ENCODE peak calls at places on chromosome 14, in ten cellular contexts. One of them, this sample, is unnamed.

GRCh38 chr14:56490379-56490778 is 89.2 kb upstream of the TMEM260 start:
- DNase-seq in prostate gland: no peak
- DNase-seq in sigmoid colon: no peak
- DNase-seq in A549: peak; percentile 40
- DNase-seq in GM12892: no peak
- DNase-seq in transverse colon: no peak
- DNase-seq in HCT116: peak; percentile 35
- DNase-seq in IMR-90: peak; percentile 40
- DNase-seq in endothelial cell of umbilical vein: peak; percentile 44
- DNase-seq in breast epithelium: no peak
- DNase-seq in this sample: peak; percentile 62

GRCh38 chr14:67566908-67567307 is 33.2 kb downstream of the PIGH start:
- DNase-seq in endothelial cell of umbilical vein: no peak
- DNase-seq in sigmoid colon: peak; percentile 39
- DNase-seq in IMR-90: no peak
- DNase-seq in HCT116: no peak
- DNase-seq in GM12892: no peak
- DNase-seq in prostate gland: no peak
- DNase-seq in A549: no peak
- DNase-seq in transverse colon: no peak
- DNase-seq in breast epithelium: no peak
- DNase-seq in this sample: no peak

GRCh38 chr14:77478796-77479195 is 19.8 kb downstream of the ISM2 start:
- DNase-seq in IMR-90: no peak
- DNase-seq in GM12892: peak; percentile 41
- DNase-seq in HCT116: no peak
- DNase-seq in breast epithelium: no peak
- DNase-seq in A549: no peak
- DNase-seq in sigmoid colon: no peak
- DNase-seq in prostate gland: no peak
- DNase-seq in endothelial cell of umbilical vein: no peak
- DNase-seq in transverse colon: no peak
- DNase-seq in this sample: no peak

GRCh38 chr14:95500772-95501401 is 15.6 kb downstream of the SYNE3 start:
- DNase-seq in prostate gland: no peak
- DNase-seq in sigmoid colon: no peak
- DNase-seq in A549: peak; percentile 31
- DNase-seq in endothelial cell of umbilical vein: peak; percentile 73
- DNase-seq in GM12892: no peak
- DNase-seq in breast epithelium: no peak
- DNase-seq in HCT116: no peak
- DNase-seq in transverse colon: no peak
- DNase-seq in IMR-90: peak; percentile 90
- DNase-seq in this sample: peak; percentile 43

GRCh38 chr14:100675664-100676063 is 51.0 kb upstream of the DLK1 start:
- DNase-seq in breast epithelium: no peak
- DNase-seq in endothelial cell of umbilical vein: no peak
- DNase-seq in A549: no peak
- DNase-seq in prostate gland: no peak
- DNase-seq in IMR-90: no peak
- DNase-seq in sigmoid colon: no peak
- DNase-seq in GM12892: no peak
- DNase-seq in HCT116: no peak
- DNase-seq in transverse colon: no peak
- DNase-seq in this sample: no peak

GRCh38 chr14:88829685-88830302 is 5.3 kb downstream of the TTC8 start:
- DNase-seq in A549: no peak
- DNase-seq in prostate gland: no peak
- DNase-seq in sigmoid colon: no peak
- DNase-seq in transverse colon: no peak
- DNase-seq in GM12892: no peak
- DNase-seq in endothelial cell of umbilical vein: no peak
- DNase-seq in HCT116: no peak
- DNase-seq in breast epithelium: no peak
- DNase-seq in IMR-90: no peak
- DNase-seq in this sample: peak; percentile 12

GRCh38 chr14:31877333-31877798 is 199.7 kb upstream of the ARHGAP5 start:
- DNase-seq in GM12892: no peak
- DNase-seq in prostate gland: no peak
- DNase-seq in HCT116: no peak
- DNase-seq in A549: no peak
- DNase-seq in endothelial cell of umbilical vein: peak; percentile 81
- DNase-seq in transverse colon: no peak
- DNase-seq in sigmoid colon: no peak
- DNase-seq in IMR-90: peak; percentile 38
- DNase-seq in breast epithelium: no peak
- DNase-seq in this sample: no peak

GRCh38 chr14:89139404-89140247 is 277.4 kb downstream of the FOXN3 start:
- DNase-seq in IMR-90: no peak
- DNase-seq in breast epithelium: no peak
- DNase-seq in HCT116: no peak
- DNase-seq in sigmoid colon: no peak
- DNase-seq in GM12892: no peak
- DNase-seq in transverse colon: no peak
- DNase-seq in A549: no peak
- DNase-seq in endothelial cell of umbilical vein: no peak
- DNase-seq in prostate gland: no peak
- DNase-seq in this sample: no peak

GRCh38 chr14:35257809-35258208 is 34.4 kb upstream of the PSMA6 start:
- DNase-seq in HCT116: no peak
- DNase-seq in breast epithelium: no peak
- DNase-seq in prostate gland: no peak
- DNase-seq in transverse colon: no peak
- DNase-seq in endothelial cell of umbilical vein: peak; percentile 17
- DNase-seq in IMR-90: peak; percentile 55
- DNase-seq in sigmoid colon: no peak
- DNase-seq in GM12892: no peak
- DNase-seq in A549: no peak
- DNase-seq in this sample: peak; percentile 28

GRCh38 chr14:92531151-92531873 is 17.7 kb downstream of the RIN3 start:
- DNase-seq in A549: no peak
- DNase-seq in sigmoid colon: peak; percentile 63
- DNase-seq in prostate gland: no peak
- DNase-seq in GM12892: no peak
- DNase-seq in HCT116: no peak
- DNase-seq in IMR-90: no peak
- DNase-seq in breast epithelium: no peak
- DNase-seq in endothelial cell of umbilical vein: no peak
- DNase-seq in transverse colon: no peak
- DNase-seq in this sample: no peak

GRCh38 chr14:91261115-91261514 is 16.6 kb upstream of the GPR68 start:
- DNase-seq in IMR-90: no peak
- DNase-seq in breast epithelium: no peak
- DNase-seq in transverse colon: no peak
- DNase-seq in A549: no peak
- DNase-seq in HCT116: no peak
- DNase-seq in sigmoid colon: no peak
- DNase-seq in prostate gland: no peak
- DNase-seq in endothelial cell of umbilical vein: no peak
- DNase-seq in GM12892: no peak
- DNase-seq in this sample: no peak

GRCh38 chr14:101991336-101991735 is 27.0 kb downstream of the DYNC1H1 start:
- DNase-seq in transverse colon: no peak
- DNase-seq in endothelial cell of umbilical vein: no peak
- DNase-seq in breast epithelium: no peak
- DNase-seq in A549: no peak
- DNase-seq in prostate gland: no peak
- DNase-seq in HCT116: no peak
- DNase-seq in GM12892: no peak
- DNase-seq in sigmoid colon: no peak
- DNase-seq in IMR-90: no peak
- DNase-seq in this sample: no peak

GRCh38 chr14:76908834-76909233 is 82.6 kb downstream of the LRRC74A start:
- DNase-seq in A549: peak; percentile 80
- DNase-seq in HCT116: no peak
- DNase-seq in transverse colon: peak; percentile 31
- DNase-seq in breast epithelium: no peak
- DNase-seq in GM12892: no peak
- DNase-seq in prostate gland: no peak
- DNase-seq in endothelial cell of umbilical vein: no peak
- DNase-seq in sigmoid colon: no peak
- DNase-seq in IMR-90: no peak
- DNase-seq in this sample: no peak

GRCh38 chr14:100609331-100609870 is 22.2 kb upstream of the BEGAIN start:
- DNase-seq in endothelial cell of umbilical vein: no peak
- DNase-seq in prostate gland: no peak
- DNase-seq in GM12892: no peak
- DNase-seq in transverse colon: no peak
- DNase-seq in sigmoid colon: peak; percentile 49
- DNase-seq in IMR-90: no peak
- DNase-seq in HCT116: no peak
- DNase-seq in A549: no peak
- DNase-seq in breast epithelium: no peak
- DNase-seq in this sample: no peak

GRCh38 chr14:60166144-60166543 is 946 bp upstream of the DHRS7 start:
- DNase-seq in HCT116: no peak
- DNase-seq in GM12892: no peak
- DNase-seq in breast epithelium: no peak
- DNase-seq in A549: no peak
- DNase-seq in transverse colon: no peak
- DNase-seq in endothelial cell of umbilical vein: no peak
- DNase-seq in IMR-90: no peak
- DNase-seq in prostate gland: no peak
- DNase-seq in sigmoid colon: no peak
- DNase-seq in this sample: no peak
- TF ChIP-seq POLR2A in HCT116: no peak
- TF ChIP-seq POLR2A in GM12892: no peak
- TF ChIP-seq POLR2A in breast epithelium: no peak
- TF ChIP-seq POLR2A in A549: no peak
- TF ChIP-seq POLR2A in transverse colon: no peak
- TF ChIP-seq POLR2A in endothelial cell of umbilical vein: no peak
- TF ChIP-seq POLR2A in IMR-90: no peak
- TF ChIP-seq POLR2A in prostate gland: no peak
- TF ChIP-seq POLR2A in sigmoid colon: no peak
- TF ChIP-seq POLR2A in this sample: no peak

GRCh38 chr14:65170768-65171251 is 68.5 kb upstream of the MAX start:
- DNase-seq in breast epithelium: no peak
- DNase-seq in HCT116: no peak
- DNase-seq in sigmoid colon: no peak
- DNase-seq in prostate gland: no peak
- DNase-seq in GM12892: no peak
- DNase-seq in transverse colon: peak; percentile 17
- DNase-seq in A549: peak; percentile 57
- DNase-seq in IMR-90: peak; percentile 81
- DNase-seq in endothelial cell of umbilical vein: peak; percentile 70
- DNase-seq in this sample: peak; percentile 47

GRCh38 chr14:65167072-65167645 is 64.8 kb upstream of the MAX start:
- DNase-seq in transverse colon: no peak
- DNase-seq in IMR-90: no peak
- DNase-seq in A549: peak; percentile 44
- DNase-seq in GM12892: no peak
- DNase-seq in prostate gland: no peak
- DNase-seq in endothelial cell of umbilical vein: no peak
- DNase-seq in breast epithelium: no peak
- DNase-seq in HCT116: no peak
- DNase-seq in sigmoid colon: no peak
- DNase-seq in this sample: peak; percentile 73

GRCh38 chr14:65168840-65169239 is 66.5 kb upstream of the MAX start:
- DNase-seq in transverse colon: no peak
- DNase-seq in GM12892: no peak
- DNase-seq in IMR-90: no peak
- DNase-seq in prostate gland: no peak
- DNase-seq in endothelial cell of umbilical vein: no peak
- DNase-seq in A549: no peak
- DNase-seq in breast epithelium: no peak
- DNase-seq in sigmoid colon: no peak
- DNase-seq in HCT116: peak; percentile 37
- DNase-seq in this sample: no peak

GRCh38 chr14:65170318-65170717 is 68.0 kb upstream of the MAX start:
- DNase-seq in sigmoid colon: no peak
- DNase-seq in A549: no peak
- DNase-seq in IMR-90: no peak
- DNase-seq in HCT116: no peak
- DNase-seq in GM12892: no peak
- DNase-seq in breast epithelium: no peak
- DNase-seq in endothelial cell of umbilical vein: no peak
- DNase-seq in prostate gland: no peak
- DNase-seq in transverse colon: no peak
- DNase-seq in this sample: no peak

GRCh38 chr14:65169351-65169750 is 67.0 kb upstream of the MAX start:
- DNase-seq in transverse colon: no peak
- DNase-seq in prostate gland: no peak
- DNase-seq in breast epithelium: no peak
- DNase-seq in endothelial cell of umbilical vein: no peak
- DNase-seq in sigmoid colon: no peak
- DNase-seq in A549: no peak
- DNase-seq in IMR-90: peak; percentile 89
- DNase-seq in GM12892: peak; percentile 52
- DNase-seq in HCT116: no peak
- DNase-seq in this sample: no peak
- TF ChIP-seq POLR2A in transverse colon: no peak
- TF ChIP-seq POLR2A in prostate gland: no peak
- TF ChIP-seq POLR2A in breast epithelium: no peak
- TF ChIP-seq POLR2A in endothelial cell of umbilical vein: no peak
- TF ChIP-seq POLR2A in sigmoid colon: no peak
- TF ChIP-seq POLR2A in A549: no peak
- TF ChIP-seq POLR2A in IMR-90: no peak
- TF ChIP-seq POLR2A in GM12892: peak; percentile 75
- TF ChIP-seq POLR2A in HCT116: no peak
- TF ChIP-seq POLR2A in this sample: no peak

GRCh38 chr14:26598081-26598671 is 343 bp upstream of the NOVA1 start:
- DNase-seq in HCT116: no peak
- DNase-seq in endothelial cell of umbilical vein: peak; percentile 92
- DNase-seq in breast epithelium: peak; percentile 66
- DNase-seq in GM12892: no peak
- DNase-seq in prostate gland: peak; percentile 64
- DNase-seq in transverse colon: peak; percentile 80
- DNase-seq in IMR-90: peak; percentile 82
- DNase-seq in A549: peak; percentile 93
- DNase-seq in sigmoid colon: peak; percentile 97
- DNase-seq in this sample: peak; percentile 9
- TF ChIP-seq POLR2A in HCT116: no peak
- TF ChIP-seq POLR2A in endothelial cell of umbilical vein: no peak
- TF ChIP-seq POLR2A in breast epithelium: no peak
- TF ChIP-seq POLR2A in GM12892: no peak
- TF ChIP-seq POLR2A in prostate gland: no peak
- TF ChIP-seq POLR2A in transverse colon: peak; percentile 2
- TF ChIP-seq POLR2A in IMR-90: no peak
- TF ChIP-seq POLR2A in A549: no peak
- TF ChIP-seq POLR2A in sigmoid colon: no peak
- TF ChIP-seq POLR2A in this sample: no peak

GRCh38 chr14:98977451-98977850 is 294.5 kb downstream of the BCL11B start:
- DNase-seq in transverse colon: no peak
- DNase-seq in breast epithelium: no peak
- DNase-seq in prostate gland: no peak
- DNase-seq in sigmoid colon: no peak
- DNase-seq in GM12892: no peak
- DNase-seq in A549: no peak
- DNase-seq in endothelial cell of umbilical vein: no peak
- DNase-seq in IMR-90: no peak
- DNase-seq in HCT116: no peak
- DNase-seq in this sample: no peak

DNA sequence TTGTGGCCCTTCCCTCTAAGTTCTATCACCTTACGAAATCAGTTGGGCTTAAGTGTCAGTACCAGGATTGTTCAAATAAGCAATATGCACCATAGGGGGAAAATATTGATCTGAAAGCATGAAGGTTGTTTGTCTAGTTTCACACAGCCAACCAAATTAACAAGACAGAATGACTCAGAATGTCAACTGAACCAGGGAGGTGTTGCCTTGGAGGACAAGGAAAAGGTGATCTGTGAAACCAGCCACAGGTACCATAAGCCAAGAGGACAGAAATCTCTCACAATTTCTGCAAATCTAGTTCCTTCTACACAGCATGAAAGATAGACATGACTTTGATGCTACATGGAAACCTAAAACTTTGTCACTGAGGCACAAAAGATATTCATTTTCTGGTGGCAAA is 297.9 kb downstream of the BCL11B start:
- DNase-seq in HCT116: no peak
- DNase-seq in transverse colon: no peak
- DNase-seq in endothelial cell of umbilical vein: no peak
- DNase-seq in A549: no peak
- DNase-seq in sigmoid colon: no peak
- DNase-seq in IMR-90: no peak
- DNase-seq in GM12892: no peak
- DNase-seq in breast epithelium: no peak
- DNase-seq in prostate gland: no peak
- DNase-seq in this sample: no peak
- TF ChIP-seq POLR2A in HCT116: no peak
- TF ChIP-seq POLR2A in transverse colon: no peak
- TF ChIP-seq POLR2A in endothelial cell of umbilical vein: no peak
- TF ChIP-seq POLR2A in A549: no peak
- TF ChIP-seq POLR2A in sigmoid colon: no peak
- TF ChIP-seq POLR2A in IMR-90: no peak
- TF ChIP-seq POLR2A in GM12892: no peak
- TF ChIP-seq POLR2A in breast epithelium: no peak
- TF ChIP-seq POLR2A in prostate gland: no peak
- TF ChIP-seq POLR2A in this sample: no peak

This sample was measured in erythroblast.